ENCODE peak calls at places on chromosomes 13 and 19, in four cellular contexts. R is naive thymus-derived CD8-positive, alpha-beta T cell; J is HCT116; X is activated T-cell treated with anti-CD3 and anti-CD28 coated beads, Interleukin-2, amount 50 U/mL, for 72 hours. I is an unnamed sample.

GRCh38 chr13:111636804-111637203 is 316.4 kb downstream of the TEX29 start:
- ATAC-seq in R (no peak), J (no peak), X (no peak), I (no peak)

GRCh38 chr13:33637978-33638743 is 179.8 kb upstream of the RFC3 start:
- ATAC-seq in R (no peak), J (no peak), X (no peak), I (no peak)

GRCh38 chr19:46409146-46409545 is 4.2 kb downstream of the CCDC8 start:
- ATAC-seq in R (no peak), J (no peak), X (no peak), I (no peak)

GRCh38 chr13:26499209-26499601 is 58.3 kb upstream of the WASF3 start:
- ATAC-seq in R (no peak), J (no peak), X (no peak), I (no peak)

GRCh38 chr13:66114127-66114526 is 1116.0 kb downstream of the PCDH9 start:
- ATAC-seq in R (no peak), J (no peak), X (no peak), I (no peak)

GRCh38 chr13:106753241-106753640 is 185.3 kb upstream of the ARGLU1 start:
- ATAC-seq in R (no peak), J (no peak), X (no peak), I (no peak)

GRCh38 chr13:32391101-32391620 is 36.8 kb downstream of the N4BP2L1 start:
- ATAC-seq in R (no peak), J (no peak), X (no peak), I (no peak)

GRCh38 chr13:98396071-98396710 is 180.7 kb downstream of the STK24 start:
- ATAC-seq in R (no peak), J (no peak), X (no peak), I (no peak)

GRCh38 chr13:31801088-31801487 is 61.8 kb downstream of the RXFP2 start:
- ATAC-seq in R (no peak), J (no peak), X (no peak), I (no peak)

GRCh38 chr13:35898041-35898440 is 233.1 kb downstream of the DCLK1 start:
- ATAC-seq in R (no peak), J (no peak), X (no peak), I (no peak)

GRCh38 chr13:24341439-24341838 is 32.1 kb downstream of the C1QTNF9 start:
- ATAC-seq in R (no peak), J (peak; percentile 57), X (peak; percentile 34), I (no peak)

GRCh38 chr13:29937836-29938235 is 87.4 kb upstream of the UBL3 start:
- ATAC-seq in R (peak; percentile 36), J (no peak), X (no peak), I (no peak)

GRCh38 chr13:95185311-95185710 is 115.9 kb downstream of the ABCC4 start:
- ATAC-seq in R (peak; percentile 7), J (no peak), X (no peak), I (no peak)

GRCh38 chr13:110113284-110113764 is 193.6 kb downstream of the COL4A1 start:
- ATAC-seq in R (no peak), J (no peak), X (peak; percentile 31), I (no peak)

GRCh38 chr19:45630463-45630862 is 8.7 kb downstream of the EML2 start:
- ATAC-seq in R (no peak), J (peak; percentile 61), X (peak; percentile 84), I (no peak)

GRCh38 chr13:28657784-28658538 is 969 bp upstream of the POMP start:
- ATAC-seq in R (no peak), J (no peak), X (no peak), I (peak; percentile 34)

GRCh38 chr19:13100031-13100588 is 2.5 kb downstream of the LYL1 start:
- ATAC-seq in R (peak; percentile 31), J (no peak), X (peak; percentile 84), I (no peak)

GRCh38 chr13:84528408-84529055 is 646.3 kb upstream of the SLITRK1 start:
- ATAC-seq in R (no peak), J (no peak), X (no peak), I (peak; percentile 50)

GRCh38 chr13:95523598-95523997 is 28.9 kb upstream of the CLDN10 start:
- ATAC-seq in R (no peak), J (no peak), X (no peak), I (no peak)

GRCh38 chr13:49791214-49791752 is 1.2 kb downstream of the KPNA3 start:
- ATAC-seq in R (no peak), J (no peak), X (no peak), I (no peak)

GRCh38 chr13:22311734-22312404 is 641.0 kb downstream of the FGF9 start:
- ATAC-seq in R (no peak), J (no peak), X (no peak), I (no peak)

GRCh38 chr19:53881482-53882390 is at the start of gene PRKCG:
- ATAC-seq in R (peak; percentile 65), J (peak; percentile 61), X (peak; percentile 38), I (peak; percentile 44)

GRCh38 chr13:50634339-50634738 is 209.2 kb downstream of the DLEU7 start:
- ATAC-seq in R (no peak), J (no peak), X (no peak), I (no peak)

GRCh38 chr13:26656919-26657318 is 99.4 kb downstream of the WASF3 start:
- ATAC-seq in R (no peak), J (no peak), X (no peak), I (no peak)

GRCh38 chr19:50719566-50719965 is at the start of gene SHANK1:
- ATAC-seq in R (no peak), J (no peak), X (no peak), I (no peak)

GRCh38 chr19:52444506-52444905 is 8.8 kb upstream of the ZNF578 start:
- ATAC-seq in R (no peak), J (no peak), X (no peak), I (no peak)

GRCh38 chr19:2375341-2376121 is 15.5 kb downstream of the TMPRSS9 start:
- ATAC-seq in R (no peak), J (peak; percentile 72), X (no peak), I (no peak)

GRCh38 chr19:10004617-10005016 is 5.7 kb downstream of the COL5A3 start:
- ATAC-seq in R (no peak), J (no peak), X (no peak), I (no peak)

GRCh38 chr13:59356607-59357006 is 807.1 kb downstream of the DIAPH3 start:
- ATAC-seq in R (no peak), J (no peak), X (no peak), I (no peak)

GRCh38 chr13:113542751-113543424 is 41.7 kb upstream of the TFDP1 start:
- ATAC-seq in R (no peak), J (no peak), X (no peak), I (peak; percentile 82)

GRCh38 chr19:8080832-8081231 is 28.3 kb downstream of the CCL25 start:
- ATAC-seq in R (no peak), J (no peak), X (no peak), I (no peak)

I was measured in stimulated activated memory B cell treated with anti-CD40 and anti-IgM and Interleukin-4, amounts not matched to agents 10 μg/mL and 1 μg/mL and 100 μg/mL, for 72 hours.